ENCODE peak calls at places on chromosomes 16 and 17, in six cellular contexts. B is BE2C; S is A549; G is body of pancreas; U is CD8-positive, alpha-beta T cell; Y is psoas muscle. Q is an unnamed sample.
A peak's percentile ranks its signal among the peaks of the same experiment; 100 is the strongest.

GRCh38 chr16:75534560-75535205 is 1.2 kb downstream of the CHST5 start:
- DNase-seq in Y (no peak), B (no peak), S (no peak), G (no peak), U (no peak), Q (no peak)

GRCh38 chr16:1152123-1152638 is 725 bp upstream of the CACNA1H start:
- DNase-seq in G (no peak), U (peak; percentile 71), Y (no peak), B (peak; percentile 51), S (no peak), Q (peak; percentile 28)

GRCh38 chr17:511833-512251 is 159.2 kb upstream of the RPH3AL start:
- DNase-seq in U (no peak), Y (no peak), B (no peak), G (no peak), S (no peak), Q (no peak)

GRCh38 chr17:14359251-14359939 is 58.5 kb downstream of the HS3ST3B1 start:
- DNase-seq in G (no peak), S (no peak), B (no peak), U (peak; percentile 57), Y (no peak), Q (no peak)

GRCh38 chr17:8947201-8947600 is 18.3 kb downstream of the PIK3R5 start:
- DNase-seq in G (no peak), U (no peak), B (no peak), S (no peak), Y (no peak), Q (no peak)

GRCh38 chr17:79802736-79803420 is 6.0 kb upstream of the CBX8 start:
- DNase-seq in Y (no peak), U (no peak), B (no peak), S (no peak), G (no peak), Q (no peak)

GRCh38 chr16:86291491-86291890 is 218.8 kb upstream of the FOXF1 start:
- DNase-seq in U (no peak), Y (no peak), G (no peak), S (no peak), B (no peak), Q (no peak)

GRCh38 chr17:28973414-28973813 is 22.1 kb upstream of the PHF12 start:
- DNase-seq in U (no peak), G (peak; percentile 26), Y (no peak), S (no peak), B (peak; percentile 73), Q (no peak)

GRCh38 chr17:28018439-28019070 is 23.9 kb upstream of the NLK start:
- DNase-seq in Y (no peak), S (peak; percentile 8), B (no peak), G (no peak), U (no peak), Q (no peak)

GRCh38 chr16:66474750-66475199 is 47.7 kb downstream of the BEAN1 start:
- DNase-seq in B (no peak), U (peak; percentile 63), G (no peak), Y (no peak), S (no peak), Q (peak; percentile 64)

GRCh38 chr16:69680358-69680757 is 46.0 kb downstream of the NQO1 start:
- DNase-seq in S (no peak), U (no peak), G (no peak), Y (no peak), B (no peak), Q (no peak)

GRCh38 chr17:49997256-49997735 is 2.3 kb upstream of the DLX3 start:
- DNase-seq in U (no peak), G (no peak), S (peak; percentile 32), B (no peak), Y (no peak), Q (no peak)

GRCh38 chr17:36900130-36900590 is 37.1 kb upstream of the LHX1 start:
- DNase-seq in Y (no peak), S (no peak), U (no peak), G (no peak), B (no peak), Q (no peak)

GRCh38 chr16:22216191-22216831 is 10.2 kb downstream of the EEF2K start:
- DNase-seq in S (no peak), B (no peak), G (no peak), U (no peak), Y (no peak), Q (peak; percentile 31)

GRCh38 chr16:89954462-89954861 is 5.9 kb downstream of the DEF8 start:
- DNase-seq in G (no peak), Y (no peak), S (no peak), B (no peak), U (no peak), Q (no peak)

GRCh38 chr17:69245617-69246016 is 17.0 kb upstream of the ABCA10 start:
- DNase-seq in S (no peak), Y (no peak), B (no peak), G (no peak), U (no peak), Q (no peak)

GRCh38 chr17:75925103-75925502 is 15.7 kb downstream of the FBF1 start:
- DNase-seq in Y (no peak), G (no peak), B (no peak), S (no peak), U (no peak), Q (no peak)

GRCh38 chr16:89430436-89431157 is 59.8 kb downstream of the ANKRD11 start:
- DNase-seq in S (no peak), G (no peak), B (no peak), Y (no peak), U (no peak), Q (no peak)

GRCh38 chr17:57861000-57861736 is 11.3 kb upstream of the MRPS23 start:
- DNase-seq in Y (peak; percentile 72), G (peak; percentile 69), U (peak; percentile 68), S (peak; percentile 90), B (no peak), Q (peak; percentile 13)

DNA sequence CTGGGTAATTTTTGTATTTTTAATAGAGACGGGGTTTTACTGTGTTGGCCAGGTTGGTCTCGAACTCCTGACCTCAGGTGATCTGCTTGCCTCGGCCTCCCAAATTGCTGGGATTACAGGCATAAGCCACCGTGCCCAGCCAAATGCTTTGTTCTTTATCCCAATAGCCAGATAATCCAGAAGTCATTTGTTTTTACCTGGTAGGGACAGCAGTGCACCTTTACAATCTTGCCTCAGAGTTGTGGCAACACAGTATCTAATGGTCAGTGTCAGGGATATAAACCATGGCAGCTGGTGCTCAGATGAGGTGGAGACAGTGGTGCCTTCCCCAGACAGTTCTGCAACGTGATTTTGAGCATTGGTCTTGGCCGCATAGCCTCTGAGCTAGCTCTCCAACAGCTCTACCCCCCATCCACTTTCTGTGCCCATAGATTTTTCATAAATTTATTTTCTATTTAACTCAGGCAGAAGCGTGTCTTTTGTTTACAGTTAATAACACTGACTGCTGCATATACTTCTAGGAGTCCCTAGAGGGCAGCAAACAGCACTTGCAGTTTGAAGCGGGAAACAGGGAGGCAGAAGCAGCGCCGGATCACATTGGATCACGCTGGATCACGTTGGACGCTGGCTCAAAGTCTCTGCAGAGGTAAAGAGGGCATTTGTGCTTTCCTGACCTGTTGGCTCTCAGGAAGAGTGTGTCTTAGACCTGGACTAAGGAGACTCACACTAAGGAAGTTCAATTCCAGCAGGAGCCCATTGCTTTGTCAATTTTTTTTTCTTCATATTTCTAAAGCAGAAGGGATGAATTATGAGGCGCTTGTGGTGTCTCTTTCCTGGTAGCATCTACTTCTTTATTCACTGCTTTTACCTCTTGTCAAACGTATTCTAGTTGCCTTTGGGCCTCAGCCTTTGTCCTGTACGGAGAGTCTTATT is 5.1 kb upstream of the GGT6 start:
- DNase-seq in Y (peak; percentile 78), G (peak; percentile 71), S (peak; percentile 92), U (peak; percentile 57), B (peak; percentile 58), Q (peak; percentile 51)
- H3K4me3 ChIP-seq in Y (no peak overlapping the region), G (no peak overlapping the region), S (no peak overlapping the region), U (no peak overlapping the region), B (no peak overlapping the region), Q (peak overlapping the region; percentile 37)

GRCh38 chr16:4320571-4321137 is 4.8 kb downstream of the GLIS2 start:
- DNase-seq in U (no peak), G (peak; percentile 12), Y (no peak), S (no peak), B (no peak), Q (no peak)
- H3K4me1 ChIP-seq in U (peaks cover 20% of the 10 kb centered on the region), G (peaks cover 88% of the 10 kb centered on the region), Y (peaks cover 5% of the 10 kb centered on the region), S (peaks cover 78% of the 10 kb centered on the region), B (peaks cover 32% of the 10 kb centered on the region), Q (peaks cover 19% of the 10 kb centered on the region)

GRCh38 chr17:47733414-47734288 is 615 bp downstream of the TBX21 start:
- DNase-seq in B (no peak), Y (no peak), U (peak; percentile 58), G (no peak), S (no peak), Q (peak; percentile 0)

GRCh38 chr17:47732399-47733046 is 513 bp upstream of the TBX21 start:
- DNase-seq in B (no peak), G (no peak), Y (no peak), U (no peak), S (no peak), Q (no peak)

GRCh38 chr17:47731396-47731795 is 1.6 kb upstream of the TBX21 start:
- DNase-seq in B (no peak), Y (no peak), U (no peak), G (no peak), S (no peak), Q (no peak)

GRCh38 chr17:47735139-47735464 is 2.1 kb downstream of the TBX21 start:
- DNase-seq in Y (no peak), B (no peak), U (no peak), G (no peak), S (no peak), Q (no peak)

GRCh38 chr17:47733047-47733413 is at the start of gene TBX21:
- DNase-seq in Y (peak; percentile 83), G (peak; percentile 57), S (peak; percentile 80), U (peak; percentile 94), B (peak; percentile 90), Q (peak; percentile 87)
- H3K4me3 ChIP-seq in Y (peak within 1 kb of the TSS; percentile 62), G (no peak within 1 kb of the TSS), S (peak within 1 kb of the TSS; percentile 48), U (peak within 1 kb of the TSS; percentile 70), B (peak within 1 kb of the TSS; percentile 38), Q (peak within 1 kb of the TSS; percentile 69)

GRCh38 chr17:63940584-63940983 is 8.5 kb upstream of the CD79B start:
- DNase-seq in G (no peak), Y (no peak), B (no peak), S (no peak), U (no peak), Q (no peak)

GRCh38 chr17:63939884-63940283 is 7.8 kb upstream of the CD79B start:
- DNase-seq in U (no peak), S (no peak), B (no peak), Y (peak; percentile 26), G (no peak), Q (no peak)

GRCh38 chr17:63939401-63939800 is 7.3 kb upstream of the CD79B start:
- DNase-seq in S (no peak), G (no peak), U (no peak), Y (peak; percentile 27), B (no peak), Q (no peak)

GRCh38 chr17:63937319-63937718 is 5.2 kb upstream of the CD79B start:
- DNase-seq in Y (peak; percentile 41), S (no peak), U (no peak), G (no peak), B (no peak), Q (no peak)

DNA sequence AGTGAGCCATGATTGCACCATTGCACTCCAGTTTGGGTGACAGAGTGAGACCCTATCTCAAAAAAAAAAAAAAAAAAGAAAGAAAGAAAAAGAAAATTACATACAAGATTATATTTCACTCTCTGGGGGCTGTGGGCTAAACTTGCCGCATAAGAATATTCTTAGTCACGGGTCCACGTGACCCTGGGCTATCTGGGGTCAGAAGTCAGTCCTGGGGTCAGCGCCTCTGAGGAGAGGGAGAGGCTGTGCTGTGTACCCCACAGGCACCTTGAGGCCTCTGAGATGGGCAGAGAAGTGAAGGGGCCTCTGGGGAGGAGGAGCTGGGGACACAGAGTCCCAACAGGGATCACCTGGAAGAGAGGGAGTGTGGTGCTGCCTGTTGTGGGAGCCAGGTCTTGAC is 5.8 kb upstream of the CD79B start:
- DNase-seq in U (no peak), B (no peak), G (no peak), S (no peak), Y (peak; percentile 50), Q (no peak)
- H3K4me1 ChIP-seq in U (peaks cover under 1% of the 10 kb centered on the region), B (no peaks in the 10 kb centered on the region), G (no peaks in the 10 kb centered on the region), S (no peaks in the 10 kb centered on the region), Y (no peaks in the 10 kb centered on the region), Q (no peaks in the 10 kb centered on the region)